ENCODE peak calls at places on chromosomes 13 and 19, in four cellular contexts. M is type B pancreatic cell, I is fibroblast of lung, P is heart right ventricle. R is an unnamed sample.
A peak's percentile ranks its signal among the peaks of the same experiment; 100 is the strongest.

GRCh38 chr19:16853066-16853465 is 23.9 kb downstream of the SIN3B start:
- DNase-seq in I (no peak), M (no peak), P (no peak), R (no peak)

GRCh38 chr19:47351545-47351944 is 2.4 kb downstream of the DHX34 start:
- DNase-seq in M (no peak), P (no peak), I (peak; percentile 43), R (no peak)

GRCh38 chr13:49373699-49374098 is 70.2 kb downstream of the CAB39L start:
- DNase-seq in I (peak; percentile 58), M (no peak), P (no peak), R (no peak)

GRCh38 chr13:105232403-105232802 is 1303.1 kb downstream of the EFNB2 start:
- DNase-seq in P (no peak), I (no peak), M (no peak), R (no peak)

GRCh38 chr19:29323046-29323971 is 110.4 kb upstream of the UQCRFS1 start:
- DNase-seq in P (no peak), M (peak; percentile 48), I (no peak), R (no peak)

GRCh38 chr19:11152318-11153062 is 3.1 kb downstream of the SPC24 start:
- DNase-seq in M (no peak), I (peak; percentile 73), P (peak; percentile 74), R (peak; percentile 87)

GRCh38 chr13:20435616-20436368 is 89.9 kb downstream of the CRYL1 start:
- DNase-seq in I (no peak), M (no peak), P (no peak), R (no peak)

GRCh38 chr13:43357435-43358065 is 334.2 kb downstream of the DNAJC15 start:
- DNase-seq in M (no peak), I (no peak), P (peak; percentile 61), R (no peak)

GRCh38 chr13:29411493-29411892 is 184.0 kb downstream of the SLC7A1 start:
- DNase-seq in M (no peak), P (no peak), I (peak; percentile 36), R (no peak)

GRCh38 chr13:51230473-51231105 is 8.4 kb downstream of the FAM124A start:
- DNase-seq in I (peak; percentile 32), M (no peak), P (peak; percentile 82), R (peak; percentile 90)

GRCh38 chr13:44679602-44680001 is 103.5 kb upstream of the TSC22D1 start:
- DNase-seq in P (no peak), M (no peak), I (no peak), R (no peak)

GRCh38 chr13:100394005-100394695 is 194.4 kb downstream of the GGACT start:
- DNase-seq in M (no peak), I (peak; percentile 89), P (peak; percentile 8), R (no peak)

GRCh38 chr19:19193926-19194325 is 1.9 kb downstream of the RFXANK start:
- DNase-seq in I (no peak), M (no peak), P (no peak), R (no peak)

GRCh38 chr13:24670927-24671326 is 9.3 kb upstream of the ATP12A start:
- DNase-seq in P (no peak), M (no peak), I (peak; percentile 20), R (no peak)

GRCh38 chr19:38003427-38004099 is 96.6 kb downstream of the SIPA1L3 start:
- DNase-seq in M (no peak), P (peak; percentile 70), I (peak; percentile 92), R (peak; percentile 68)

GRCh38 chr13:110108348-110109139 is 198.4 kb downstream of the COL4A1 start:
- DNase-seq in M (no peak), I (peak; percentile 86), P (peak; percentile 80), R (peak; percentile 90)

GRCh38 chr13:105655046-105655445 is 880.4 kb downstream of the EFNB2 start:
- DNase-seq in M (no peak), P (no peak), I (peak; percentile 83), R (no peak)

GRCh38 chr13:28099396-28100148 is 804 bp downstream of the FLT3 start:
- DNase-seq in I (no peak), M (no peak), P (no peak), R (no peak)

GRCh38 chr13:23656637-23657036 is 86.4 kb downstream of the TNFRSF19 start:
- DNase-seq in M (no peak), I (peak; percentile 95), P (peak; percentile 77), R (no peak)

GRCh38 chr19:15623711-15624318 is 8.8 kb downstream of the CYP4F8 start:
- DNase-seq in P (no peak), M (no peak), I (no peak), R (no peak)

GRCh38 chr13:110525328-110526319 is 35.9 kb downstream of the RAB20 start:
- DNase-seq in M (no peak), P (peak; percentile 54), I (no peak), R (peak; percentile 92)

GRCh38 chr19:9914001-9914314 is 22.4 kb downstream of the OLFM2 start:
- DNase-seq in P (no peak), M (no peak), I (no peak), R (no peak)

GRCh38 chr13:40637644-40638043 is 28.8 kb downstream of the FOXO1 start:
- DNase-seq in M (no peak), P (no peak), I (no peak), R (no peak)

GRCh38 chr19:45769821-45770191 is 754 bp upstream of the SIX5 start:
- DNase-seq in M (no peak), I (no peak), P (peak; percentile 45), R (peak; percentile 68)

GRCh38 chr19:34990578-34991192 is 9.4 kb upstream of the GRAMD1A start:
- DNase-seq in P (no peak), M (no peak), I (no peak), R (no peak)

GRCh38 chr19:10430505-10431253 is 10.3 kb downstream of the PDE4A start:
- DNase-seq in M (no peak), I (peak; percentile 45), P (peak; percentile 40), R (no peak)

GRCh38 chr19:45413497-45413896 is 7.1 kb downstream of the POLR1G start:
- DNase-seq in P (no peak), M (no peak), I (no peak), R (no peak)

GRCh38 chr19:49556412-49557398 is 23.7 kb downstream of the NOSIP start:
- DNase-seq in M (no peak), I (peak; percentile 29), P (no peak), R (peak; percentile 76)

GRCh38 chr13:101339202-101339601 is 77.1 kb downstream of the NALCN start:
- DNase-seq in I (no peak), P (no peak), M (no peak), R (no peak)

GRCh38 chr13:74870865-74871264 is 611.1 kb downstream of the TBC1D4 start:
- DNase-seq in M (no peak), P (no peak), I (peak; percentile 19), R (no peak)

GRCh38 chr19:33621811-33622504 is at the start of gene CHST8:
- DNase-seq in P (peak; percentile 45), I (peak; percentile 44), M (no peak), R (peak; percentile 33)

GRCh38 chr13:44815507-44816074 is 173.7 kb downstream of the NUFIP1 start:
- DNase-seq in I (peak; percentile 99), P (no peak), M (no peak), R (peak; percentile 90)

GRCh38 chr13:98664047-98664446 is 87.1 kb upstream of the STK24 start:
- DNase-seq in I (peak; percentile 95), M (no peak), P (no peak), R (no peak)

GRCh38 chr13:48490241-48490640 is 42.6 kb downstream of the RCBTB2 start:
- DNase-seq in P (no peak), I (no peak), M (no peak), R (no peak)

GRCh38 chr19:6276447-6276846 is 3.3 kb downstream of the MLLT1 start:
- DNase-seq in I (peak; percentile 88), M (no peak), P (no peak), R (peak; percentile 62)

DNA sequence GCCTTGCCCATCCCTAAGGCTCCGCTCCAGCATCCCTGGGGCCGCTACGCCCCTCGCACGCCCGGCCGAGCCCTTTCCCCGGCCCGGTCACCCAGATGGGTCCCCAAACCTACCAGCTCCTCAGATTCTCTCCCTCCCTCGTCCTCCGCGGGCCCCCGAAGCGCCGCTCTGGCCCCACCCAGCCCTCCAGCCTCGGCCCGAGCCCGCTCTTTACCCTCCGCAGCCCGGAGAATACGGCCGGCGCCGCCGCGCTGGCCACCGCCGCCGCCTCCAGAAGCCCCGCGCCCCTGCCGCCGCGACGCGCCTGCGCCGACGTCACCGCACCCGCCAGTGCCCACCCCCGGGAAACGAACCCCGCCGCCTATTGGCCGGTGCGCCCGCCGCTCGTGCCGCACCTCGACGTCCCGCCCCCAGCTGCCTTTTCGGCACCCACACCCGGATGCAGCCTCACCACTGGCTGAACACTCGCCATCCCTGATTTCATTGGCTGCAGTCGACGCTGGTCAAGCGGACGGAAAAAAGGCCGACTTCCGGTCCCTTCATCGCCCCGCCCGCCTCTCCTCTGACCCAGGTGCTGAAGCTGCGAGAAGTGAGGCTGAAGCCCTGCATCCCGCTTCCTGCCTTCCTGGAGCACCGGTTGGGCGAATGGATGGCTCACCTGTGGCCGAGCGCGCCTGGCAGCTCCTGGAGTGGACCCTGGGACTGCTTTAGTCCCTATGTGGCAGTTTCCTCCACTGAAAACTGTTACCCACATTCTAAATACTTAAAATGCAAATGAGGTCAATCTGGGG is at the start of gene DAPK3:
- DNase-seq in M (peak; percentile 98), I (peak; percentile 97), P (peak; percentile 98), R (peak; percentile 98)
- TF ChIP-seq CTCF in M (no peak), I (no peak), P (no peak), R (no peak)

GRCh38 chr19:7994114-7994513 is 11.3 kb downstream of the ELAVL1 start:
- DNase-seq in I (no peak), M (no peak), P (no peak), R (no peak)
- TF ChIP-seq CTCF in I (no peak), M (no peak), P (no peak), R (no peak)

GRCh38 chr13:81540777-81541176 is 1199.9 kb upstream of the SPRY2 start:
- DNase-seq in P (no peak), I (no peak), M (no peak), R (no peak)
- TF ChIP-seq CTCF in P (peak; percentile 35), I (no peak), M (peak; percentile 69), R (no peak)

GRCh38 chr19:2269244-2270156 is 12.5 kb downstream of the PEAK3 start:
- DNase-seq in M (peak; percentile 100), P (peak; percentile 99), I (peak; percentile 91), R (peak; percentile 97)
- TF ChIP-seq CTCF in M (peak; percentile 65), P (no peak), I (no peak), R (peak; percentile 28)

GRCh38 chr19:56538761-56539263 is at the start of gene ZFP28:
- DNase-seq in P (peak; percentile 85), I (no peak), M (peak; percentile 75), R (peak; percentile 86)

GRCh38 chr19:56538254-56538760 is 441 bp upstream of the ZFP28 start:
- DNase-seq in I (peak; percentile 90), P (peak; percentile 95), M (peak; percentile 92), R (peak; percentile 93)

GRCh38 chr19:56547535-56547934 is 8.8 kb downstream of the ZFP28 start:
- DNase-seq in I (no peak), M (no peak), P (no peak), R (no peak)

GRCh38 chr19:56543776-56544175 is 5.0 kb downstream of the ZFP28 start:
- DNase-seq in M (no peak), P (no peak), I (no peak), R (no peak)
- TF ChIP-seq CTCF in M (no peak), P (no peak), I (no peak), R (no peak)

DNA sequence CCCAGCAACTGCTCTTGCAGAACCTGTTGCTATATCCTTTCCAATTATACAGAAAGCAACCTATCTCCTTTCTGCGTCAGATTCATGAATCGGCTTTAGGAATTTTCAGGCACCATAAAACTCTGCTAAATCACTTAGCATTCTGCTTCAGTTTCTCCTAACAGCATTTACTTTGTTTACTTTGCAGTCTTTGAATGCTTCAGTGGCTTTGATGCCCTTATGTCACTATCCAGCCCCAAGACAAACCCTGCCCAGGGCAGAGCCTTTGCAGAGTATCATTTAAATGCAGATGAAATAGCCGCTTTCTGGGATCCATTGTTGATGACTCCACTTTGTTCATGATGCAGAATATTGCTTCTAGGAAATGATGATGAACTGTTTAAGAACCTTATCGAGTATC is 43.1 kb downstream of the SLITRK1 start:
- DNase-seq in M (no peak), I (no peak), P (no peak), R (no peak)
- TF ChIP-seq CTCF in M (no peak), I (no peak), P (no peak), R (no peak)